ENCODE peak calls at places on chromosomes 1 and 21, in five cellular contexts. B, C, G, N and P are unnamed samples.

GRCh38 chr1:182046763-182047162 is 14.7 kb downstream of the ZNF648 start:
- DNase-seq in G (no peak), C (no peak), B (no peak), N (no peak), P (no peak)

GRCh38 chr1:11721301-11721700 is 14.6 kb upstream of the AGTRAP start:
- DNase-seq in G (no peak), N (no peak), C (no peak), B (no peak), P (no peak)

GRCh38 chr1:169514566-169515270 is 29.0 kb upstream of the SLC19A2 start:
- DNase-seq in N (no peak), G (no peak), C (no peak), B (no peak), P (no peak)

GRCh38 chr1:77316966-77317365 is 35.1 kb downstream of the AK5 start:
- DNase-seq in G (no peak), B (no peak), C (no peak), N (no peak), P (no peak)

GRCh38 chr1:114021665-114022099 is 42.4 kb downstream of the OLFML3 start:
- DNase-seq in B (no peak), C (no peak), N (no peak), G (no peak), P (no peak)

GRCh38 chr1:231072502-231072901 is 32.4 kb upstream of the FAM89A start:
- DNase-seq in C (no peak), B (no peak), N (no peak), G (no peak), P (no peak)

GRCh38 chr1:73909043-73909567 is 288.9 kb downstream of the LRRIQ3 start:
- DNase-seq in G (no peak), N (no peak), B (no peak), C (no peak), P (no peak)

GRCh38 chr1:95197616-95198252 is 36.3 kb upstream of the RWDD3 start:
- DNase-seq in C (no peak), B (no peak), N (no peak), G (no peak), P (no peak)

GRCh38 chr1:117537291-117537920 is 68.4 kb upstream of the TENT5C start:
- DNase-seq in B (peak), N (peak), G (no peak), C (no peak), P (no peak)

GRCh38 chr1:229068266-229069043 is 202.5 kb upstream of the RAB4A start:
- DNase-seq in G (no peak), N (peak), C (peak), B (no peak), P (peak)

GRCh38 chr21:27818847-27819246 is 852.0 kb upstream of the ADAMTS5 start:
- DNase-seq in G (no peak), B (no peak), N (no peak), C (no peak), P (no peak)

GRCh38 chr1:162855461-162856150 is 5.4 kb downstream of the CCDC190 start:
- DNase-seq in G (no peak), B (no peak), C (peak), N (no peak), P (no peak)

GRCh38 chr1:245091171-245091621 is 63.6 kb upstream of the KIF26B start:
- DNase-seq in C (no peak), N (no peak), B (no peak), G (no peak), P (no peak)

GRCh38 chr1:117590273-117590925 is 15.4 kb upstream of the TENT5C start:
- DNase-seq in C (no peak), N (no peak), B (no peak), G (no peak), P (no peak)

GRCh38 chr1:25148673-25149300 is 83.5 kb downstream of the SYF2 start:
- DNase-seq in C (peak), B (no peak), G (no peak), N (peak), P (peak)

GRCh38 chr1:108357802-108358201 is 92.3 kb upstream of the NBPF6 start:
- DNase-seq in B (no peak), G (no peak), C (no peak), N (no peak), P (no peak)

GRCh38 chr1:110203021-110203661 is 7.0 kb upstream of the KCNC4 start:
- DNase-seq in N (peak), G (peak), C (peak), B (peak), P (peak)

GRCh38 chr1:93597697-93598096 is 83.9 kb downstream of the BCAR3 start:
- DNase-seq in C (no peak), G (no peak), B (no peak), N (no peak), P (no peak)

GRCh38 chr1:226001088-226001487 is 1.9 kb upstream of the SDE2 start:
- DNase-seq in B (no peak), N (no peak), C (no peak), G (no peak), P (no peak)

GRCh38 chr1:226645279-226645976 is 93.7 kb downstream of the ITPKB start:
- DNase-seq in C (no peak), B (no peak), N (no peak), G (no peak), P (no peak)

GRCh38 chr1:204369006-204369726 is 9.4 kb upstream of the PLEKHA6 start:
- DNase-seq in G (no peak), N (no peak), C (peak), B (no peak), P (no peak)

GRCh38 chr1:154327466-154328317 is 2.4 kb downstream of the ATP8B2 start:
- DNase-seq in G (no peak), B (no peak), C (peak), N (no peak), P (peak)

GRCh38 chr1:37574834-37575479 is 18.2 kb downstream of the DNALI1 start:
- DNase-seq in N (no peak), G (no peak), B (no peak), C (peak), P (no peak)

GRCh38 chr1:151003175-151003574 is 3.5 kb downstream of the MINDY1 start:
- DNase-seq in N (no peak), C (no peak), G (no peak), B (no peak), P (peak)

GRCh38 chr1:170410391-170411146 is 121.4 kb upstream of the GORAB start:
- DNase-seq in N (no peak), C (no peak), B (no peak), G (no peak), P (no peak)

GRCh38 chr1:227921461-227922185 is 26.1 kb downstream of the WNT9A start:
- DNase-seq in C (no peak), G (no peak), N (no peak), B (no peak), P (no peak)

GRCh38 chr1:234978397-234979291 is 150.0 kb downstream of the TOMM20 start:
- DNase-seq in G (peak), C (peak), B (peak), N (peak), P (peak)

GRCh38 chr1:35882945-35883680 is at the start of gene AGO1:
- DNase-seq in B (peak), G (peak), C (peak), N (peak), P (peak)

GRCh38 chr1:214604543-214604942 is 1.5 kb downstream of the CENPF start:
- DNase-seq in B (no peak), G (no peak), C (peak), N (no peak), P (no peak)

GRCh38 chr1:39925727-39926342 is 24.1 kb upstream of the MYCL start:
- DNase-seq in B (no peak), N (no peak), G (no peak), C (no peak), P (peak)

GRCh38 chr1:40870135-40870728 is 8.1 kb upstream of the CITED4 start:
- DNase-seq in B (no peak), C (no peak), G (no peak), N (no peak), P (no peak)

GRCh38 chr1:38000529-38001453 is 4.5 kb downstream of the FHL3 start:
- DNase-seq in B (no peak), C (peak), N (no peak), G (no peak), P (peak)

GRCh38 chr1:162846256-162847212 is 14.4 kb downstream of the CCDC190 start:
- DNase-seq in C (no peak), B (no peak), N (no peak), G (no peak), P (no peak)

GRCh38 chr1:181554465-181554864 is 71.1 kb downstream of the CACNA1E start:
- DNase-seq in N (no peak), C (no peak), G (no peak), B (no peak), P (no peak)

GRCh38 chr1:15184445-15185103 is 31.0 kb downstream of the TMEM51 start:
- DNase-seq in N (no peak), C (no peak), B (no peak), G (no peak), P (no peak)

GRCh38 chr1:5769146-5769545 is 223.1 kb downstream of the NPHP4 start:
- DNase-seq in G (no peak), B (no peak), N (no peak), C (no peak), P (no peak)

GRCh38 chr1:1397839-1398523 is 1.2 kb downstream of the CCNL2 start:
- DNase-seq in N (no peak), G (no peak), C (no peak), B (peak), P (peak)

GRCh38 chr1:206925116-206925736 is 3.5 kb upstream of the FCMR start:
- DNase-seq in C (no peak), N (peak), G (peak), B (peak), P (peak)

GRCh38 chr1:112735752-112736151 is 20.6 kb upstream of the PPM1J start:
- DNase-seq in N (peak), G (no peak), B (no peak), C (peak), P (no peak)
- TF ChIP-seq CTCF in N (no peak), G (no peak), B (no peak), C (no peak), P (no peak)

DNA sequence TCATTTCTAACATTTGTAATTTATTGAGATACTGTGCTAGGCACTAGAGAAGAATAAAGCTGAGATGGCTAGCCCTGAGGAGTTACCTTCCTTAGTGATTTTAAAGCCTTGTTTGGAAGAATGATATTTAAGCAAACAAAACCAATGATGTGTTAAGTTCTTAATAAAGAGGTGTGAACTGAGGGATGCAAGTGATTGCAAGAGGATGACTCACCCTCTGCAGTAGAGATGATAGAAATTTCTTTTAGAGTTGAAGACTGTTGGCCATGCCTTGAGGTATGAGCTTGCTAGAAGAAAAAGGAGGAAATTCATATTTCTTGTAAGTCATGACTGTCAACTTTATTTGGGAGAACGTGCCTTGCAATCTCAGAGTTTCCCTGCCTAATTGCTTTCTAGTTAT is 94.7 kb downstream of the PLA2G4A start:
- DNase-seq in B (no peak), C (no peak), N (no peak), G (no peak), P (peak)
- H3K4me3 ChIP-seq in B (no peak), C (no peak), N (no peak), G (no peak), P (no peak)

DNA sequence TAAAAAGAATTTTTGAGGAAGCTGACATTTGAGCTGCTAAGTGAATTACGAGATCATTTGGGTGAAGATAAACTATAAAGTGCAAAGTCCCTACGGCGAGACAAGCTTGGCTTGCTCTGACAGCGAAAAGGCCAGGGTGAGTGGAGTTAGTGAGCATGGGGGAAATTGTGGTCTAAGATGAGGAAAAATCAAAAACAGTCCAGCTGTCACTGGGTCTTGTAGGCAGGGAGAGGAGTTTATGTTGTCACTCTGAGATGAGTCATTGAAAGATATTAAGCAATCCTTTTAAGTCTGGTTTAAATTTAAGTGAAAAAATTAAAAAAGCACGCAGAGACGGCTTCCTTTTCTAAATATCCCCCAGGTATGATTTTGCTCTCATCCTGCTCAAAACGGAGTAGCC is 601.9 kb downstream of the MRPL39 start:
- DNase-seq in G (no peak), C (no peak), B (no peak), N (no peak), P (peak)
- TF ChIP-seq MYC in G (no peak), C (no peak), B (no peak), N (no peak), P (no peak)

GRCh38 chr1:71339238-71339637 is 258.4 kb upstream of the ZRANB2 start:
- DNase-seq in N (no peak), B (no peak), C (no peak), G (no peak), P (peak)

GRCh38 chr1:71345491-71345890 is 264.7 kb upstream of the ZRANB2 start:
- DNase-seq in C (no peak), N (no peak), B (no peak), G (no peak), P (no peak)

GRCh38 chr1:71343686-71344416 is 263.0 kb upstream of the ZRANB2 start:
- DNase-seq in G (no peak), B (peak), C (no peak), N (no peak), P (peak)
- TF ChIP-seq CTCF in G (peak), B (no peak), C (peak), N (no peak), P (peak)

GRCh38 chr1:202159534-202160371 is 649 bp downstream of the PTPN7 start:
- DNase-seq in G (no peak), N (no peak), C (no peak), B (peak), P (peak)

GRCh38 chr1:202158810-202159533 is 1.4 kb downstream of the PTPN7 start:
- DNase-seq in N (no peak), B (peak), C (no peak), G (no peak), P (peak)

GRCh38 chr1:202155478-202156021 is 4.9 kb downstream of the PTPN7 start:
- DNase-seq in G (no peak), B (no peak), N (peak), C (peak), P (no peak)

GRCh38 chr1:202156590-202156989 is 3.8 kb downstream of the PTPN7 start:
- DNase-seq in G (no peak), N (no peak), B (no peak), C (no peak), P (no peak)

GRCh38 chr1:202157945-202158344 is 2.5 kb downstream of the PTPN7 start:
- DNase-seq in G (no peak), C (no peak), N (no peak), B (no peak), P (no peak)
- H3K4me3 ChIP-seq in G (no peak), C (no peak), N (no peak), B (peak), P (peak)

DNA sequence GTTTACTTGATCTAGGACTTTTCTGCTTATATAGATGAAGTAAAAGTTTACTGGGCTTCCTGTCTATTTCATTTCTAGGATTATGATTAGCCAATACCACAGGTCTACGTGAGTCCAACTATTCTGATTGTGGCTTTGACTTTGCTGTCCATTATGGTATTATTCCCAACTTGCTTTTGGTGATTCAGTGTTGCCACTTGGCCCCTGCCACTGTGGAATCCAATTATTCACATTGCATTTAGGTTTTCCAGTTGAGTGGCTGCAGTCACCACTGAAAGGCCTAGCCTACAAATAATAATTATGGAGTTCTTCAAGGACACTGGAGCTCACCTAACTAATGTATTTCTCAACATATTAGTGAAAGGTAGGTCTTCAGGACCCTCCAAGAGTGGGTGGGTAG is 574.3 kb upstream of the USP24 start:
- DNase-seq in N (no peak), B (no peak), G (no peak), C (no peak), P (no peak)
- TF ChIP-seq MYC in N (no peak), B (no peak), G (no peak), C (no peak), P (no peak)

GRCh38 chr1:2557146-2558029 is 1.2 kb downstream of the TNFRSF14 start:
- DNase-seq in N (no peak), G (no peak), B (no peak), C (no peak), P (no peak)
- TF ChIP-seq CTCF in N (no peak), G (peak), B (peak), C (no peak), P (no peak)